ENCODE peak calls at places on chromosomes 12 and 14, in four cellular contexts. R, S, T and Q are unnamed samples.

GRCh38 chr12:44717612-44718011 is 158.5 kb downstream of the NELL2 start:
- DNase-seq in R (no peak), S (no peak), T (no peak), Q (no peak)

GRCh38 chr12:3314306-3314663 is 176.7 kb upstream of the PRMT8 start:
- DNase-seq in S (no peak), R (no peak), T (no peak), Q (no peak)

GRCh38 chr14:97705976-97706375 is 908.8 kb downstream of the VRK1 start:
- DNase-seq in T (no peak), S (no peak), R (no peak), Q (no peak)

GRCh38 chr14:36105401-36105800 is 71.1 kb downstream of the PTCSC3 start:
- DNase-seq in S (peak), T (no peak), R (peak), Q (no peak)

GRCh38 chr12:107086314-107086713 is 7.0 kb downstream of the CRY1 start:
- DNase-seq in T (no peak), S (no peak), R (no peak), Q (no peak)

GRCh38 chr12:118345355-118345754 is 27.4 kb downstream of the TAOK3 start:
- DNase-seq in T (no peak), S (no peak), R (peak), Q (no peak)

GRCh38 chr12:77894548-77894947 is 63.9 kb downstream of the NAV3 start:
- DNase-seq in R (peak), S (no peak), T (no peak), Q (no peak)

GRCh38 chr12:104805186-104805585 is 152.9 kb downstream of the SLC41A2 start:
- DNase-seq in S (no peak), R (no peak), T (no peak), Q (no peak)

GRCh38 chr14:58873228-58873953 is 235.6 kb downstream of the DACT1 start:
- DNase-seq in R (peak), T (peak), S (no peak), Q (no peak)

GRCh38 chr14:102586420-102587119 is 5.9 kb upstream of the RCOR1 start:
- DNase-seq in S (no peak), T (no peak), R (no peak), Q (no peak)

GRCh38 chr12:109554761-109555160 is 18.5 kb downstream of the MMAB start:
- DNase-seq in T (no peak), S (no peak), R (no peak), Q (no peak)

GRCh38 chr14:29861996-29862395 is 65.7 kb downstream of the PRKD1 start:
- DNase-seq in T (no peak), R (no peak), S (no peak), Q (no peak)

GRCh38 chr14:21097616-21098133 is 780 bp downstream of the ZNF219 start:
- DNase-seq in T (peak), S (no peak), R (peak), Q (no peak)

GRCh38 chr14:103808403-103809001 is 38.9 kb downstream of the PPP1R13B start:
- DNase-seq in S (peak), T (peak), R (peak), Q (peak)

GRCh38 chr14:87748558-87748957 is 244.4 kb downstream of the GALC start:
- DNase-seq in S (no peak), T (no peak), R (no peak), Q (no peak)

GRCh38 chr14:33406766-33407165 is 468.1 kb downstream of the NPAS3 start:
- DNase-seq in S (no peak), R (no peak), T (no peak), Q (no peak)

GRCh38 chr12:127944211-127944899 is 322.6 kb upstream of the TMEM132C start:
- DNase-seq in R (no peak), S (no peak), T (no peak), Q (no peak)

GRCh38 chr14:91140672-91141071 is 26.8 kb downstream of the DGLUCY start:
- DNase-seq in S (peak), R (peak), T (peak), Q (peak)

GRCh38 chr14:80959448-80960006 is 4.1 kb downstream of the TSHR start:
- DNase-seq in T (peak), S (no peak), R (no peak), Q (no peak)

GRCh38 chr14:105890474-105891220 is 364.3 kb downstream of the TMEM121 start:
- DNase-seq in S (no peak), R (no peak), T (peak), Q (no peak)

GRCh38 chr12:54148560-54149439 is 40.0 kb downstream of the SMUG1 start:
- DNase-seq in R (no peak), T (no peak), S (no peak), Q (no peak)
- H3K27ac ChIP-seq in R (no peak), T (no peak), S (no peak), Q (no peak)

DNA sequence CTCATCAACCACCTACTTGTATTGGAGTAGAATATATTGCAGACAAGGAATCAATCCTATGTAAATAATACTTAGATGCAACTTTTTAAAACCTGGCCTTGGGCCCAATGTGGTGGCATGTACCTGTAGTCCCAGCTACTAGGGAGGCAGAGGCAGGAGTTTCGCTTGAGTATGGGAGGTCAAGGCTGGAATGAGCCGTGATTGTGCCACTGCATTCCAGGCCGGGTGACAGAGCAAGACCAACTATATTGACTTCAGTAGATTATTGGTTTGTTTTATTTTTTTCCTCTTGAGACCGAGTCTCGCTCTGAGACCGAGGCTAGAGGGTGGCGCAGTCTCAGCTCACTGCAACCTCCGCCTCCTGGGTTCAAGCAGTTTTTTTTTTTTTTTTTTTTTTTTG is 3.6 kb downstream of the LARP4 start:
- DNase-seq in T (no peak), R (no peak), S (no peak), Q (no peak)
- H3K27ac ChIP-seq in T (no peak), R (no peak), S (peak), Q (no peak)

GRCh38 chr14:100332797-100333196 is 9.7 kb downstream of the SLC25A47 start:
- DNase-seq in S (no peak), R (no peak), T (no peak), Q (no peak)

GRCh38 chr14:100333867-100334266 is 10.7 kb downstream of the SLC25A47 start:
- DNase-seq in T (no peak), R (no peak), S (no peak), Q (no peak)

GRCh38 chr14:100334904-100335303 is 11.8 kb downstream of the SLC25A47 start:
- DNase-seq in T (peak), S (no peak), R (no peak), Q (no peak)

GRCh38 chr14:100330396-100330931 is 7.3 kb downstream of the SLC25A47 start:
- DNase-seq in S (no peak), R (no peak), T (no peak), Q (no peak)

GRCh38 chr14:100333311-100333710 is 10.2 kb downstream of the SLC25A47 start:
- DNase-seq in S (no peak), T (no peak), R (no peak), Q (no peak)
- H3K27ac ChIP-seq in S (no peak), T (no peak), R (no peak), Q (no peak)

GRCh38 chr12:116104167-116104750 is 173.2 kb downstream of the MED13L start:
- DNase-seq in T (no peak), R (no peak), S (no peak), Q (no peak)
- H3K27ac ChIP-seq in T (no peak), R (no peak), S (no peak), Q (no peak)

GRCh38 chr14:100673085-100673806 is 53.4 kb upstream of the DLK1 start:
- DNase-seq in T (peak), R (peak), S (no peak), Q (no peak)
- H3K27ac ChIP-seq in T (peak), R (peak), S (no peak), Q (no peak)

DNA sequence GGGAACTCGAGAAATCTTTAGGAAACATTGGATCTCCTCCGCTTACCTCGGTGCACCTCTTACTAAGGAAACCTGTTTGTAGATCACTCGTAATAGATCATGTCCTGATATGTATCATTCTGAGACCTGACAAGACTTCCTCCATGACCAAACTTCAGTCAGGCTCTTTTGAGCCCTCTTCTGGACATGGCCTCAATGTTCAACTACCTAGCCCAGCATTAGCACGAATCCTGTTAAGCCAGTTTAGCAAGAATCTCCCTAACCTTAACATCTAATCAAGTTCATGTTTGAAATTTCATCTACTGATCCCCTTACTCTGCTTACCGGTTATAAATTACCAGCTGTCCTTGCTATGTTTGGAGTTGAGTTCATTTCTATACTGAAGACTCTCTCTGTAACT is 713.9 kb upstream of the USP15 start:
- DNase-seq in T (no peak), R (peak), S (peak), Q (no peak)
- H3K27ac ChIP-seq in T (no peak), R (no peak), S (no peak), Q (no peak)

GRCh38 chr12:39619316-39619659 is 315 bp downstream of the ABCD2 start:
- DNase-seq in T (no peak), S (no peak), R (no peak), Q (no peak)

GRCh38 chr12:39617887-39618286 is 1.7 kb downstream of the ABCD2 start:
- DNase-seq in T (no peak), R (no peak), S (no peak), Q (no peak)

GRCh38 chr12:39618701-39619100 is 902 bp downstream of the ABCD2 start:
- DNase-seq in R (no peak), S (no peak), T (no peak), Q (no peak)

GRCh38 chr12:39616251-39616650 is 3.4 kb downstream of the ABCD2 start:
- DNase-seq in T (no peak), R (no peak), S (no peak), Q (no peak)

DNA sequence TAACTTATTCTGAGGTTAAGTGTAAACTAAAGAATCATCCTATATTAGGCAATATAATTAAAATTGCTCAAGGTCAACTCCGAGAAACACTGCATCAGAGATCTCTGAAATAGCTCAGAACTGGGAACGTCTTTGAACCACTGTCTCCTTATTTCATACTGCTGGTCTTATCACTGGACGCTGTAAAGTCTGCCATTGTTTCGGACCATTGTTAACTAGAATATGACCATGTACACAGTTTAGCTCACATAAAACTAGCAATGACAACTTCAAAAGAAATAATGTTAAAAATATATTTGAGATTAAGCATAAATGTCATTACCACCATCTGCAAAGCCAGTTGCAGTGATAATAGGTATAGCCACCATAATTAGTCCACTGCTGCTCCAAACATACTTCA is 2.9 kb downstream of the ABCD2 start:
- DNase-seq in R (no peak), T (no peak), S (no peak), Q (no peak)
- H3K27ac ChIP-seq in R (no peak), T (no peak), S (no peak), Q (no peak)

GRCh38 chr12:101891462-101891971 is 14.1 kb downstream of the DRAM1 start:
- DNase-seq in T (peak), S (peak), R (no peak), Q (no peak)

GRCh38 chr12:101889216-101889752 is 11.9 kb downstream of the DRAM1 start:
- DNase-seq in T (no peak), S (no peak), R (no peak), Q (no peak)

GRCh38 chr12:101892794-101893193 is 15.4 kb downstream of the DRAM1 start:
- DNase-seq in R (no peak), S (no peak), T (no peak), Q (no peak)
- H3K27ac ChIP-seq in R (no peak), S (peak), T (no peak), Q (no peak)

GRCh38 chr14:54577494-54577893 is 10.6 kb downstream of the SAMD4A start:
- DNase-seq in S (no peak), T (no peak), R (no peak), Q (no peak)
- H3K27ac ChIP-seq in S (peak), T (no peak), R (no peak), Q (no peak)